ENCODE peak calls at places on chromosome 15, in ten cellular contexts. V, Z, T, M, Q, K, G, X, A and J are unnamed samples.

GRCh38 chr15:86615411-86615810 is 535.7 kb downstream of the AGBL1 start:
- DNase-seq in T (no peak), X (no peak), G (no peak), M (no peak), A (no peak), Q (no peak), Z (no peak), K (no peak), V (no peak), J (no peak)

GRCh38 chr15:59492389-59493377 is 54.7 kb downstream of the FAM81A start:
- DNase-seq in Q (peak), Z (no peak), T (peak), V (peak), A (peak), K (no peak), M (peak), G (peak), X (peak), J (peak)

GRCh38 chr15:73051402-73051810 is 857 bp upstream of the NEO1 start:
- DNase-seq in G (peak), A (no peak), Q (no peak), V (no peak), T (no peak), K (no peak), Z (peak), M (peak), X (peak), J (no peak)

GRCh38 chr15:57048930-57049550 is 130.6 kb downstream of the TCF12 start:
- DNase-seq in V (no peak), Q (no peak), M (no peak), X (no peak), T (no peak), A (no peak), K (no peak), G (no peak), Z (no peak), J (no peak)

GRCh38 chr15:87394676-87395075 is 861.9 kb downstream of the NTRK3 start:
- DNase-seq in G (no peak), Z (no peak), V (no peak), K (no peak), X (no peak), Q (no peak), T (no peak), A (no peak), M (peak), J (no peak)

GRCh38 chr15:92184142-92184541 is 209.5 kb upstream of the ST8SIA2 start:
- DNase-seq in Z (no peak), X (no peak), M (no peak), V (no peak), A (no peak), Q (no peak), K (no peak), T (no peak), G (no peak), J (no peak)

GRCh38 chr15:59741274-59741906 is 52.3 kb upstream of the BNIP2 start:
- DNase-seq in A (no peak), G (no peak), Q (no peak), K (no peak), T (no peak), M (peak), Z (no peak), V (peak), X (peak), J (peak)

GRCh38 chr15:94053626-94054025 is 177.7 kb upstream of the MCTP2 start:
- DNase-seq in G (no peak), Q (no peak), M (no peak), X (no peak), A (no peak), Z (no peak), K (no peak), T (no peak), V (no peak), J (no peak)

GRCh38 chr15:27850050-27850449 is 249.1 kb downstream of the OCA2 start:
- DNase-seq in Z (no peak), K (no peak), T (no peak), G (no peak), Q (no peak), M (no peak), X (no peak), V (no peak), A (no peak), J (no peak)

GRCh38 chr15:29631076-29632070 is 190.9 kb downstream of the TJP1 start:
- DNase-seq in K (no peak), M (no peak), X (no peak), Q (peak), T (no peak), A (no peak), G (no peak), Z (no peak), V (no peak), J (no peak)

GRCh38 chr15:27418729-27419128 is 447.7 kb downstream of the GABRG3 start:
- DNase-seq in Z (no peak), K (no peak), A (no peak), G (no peak), Q (no peak), X (peak), T (no peak), V (peak), M (no peak), J (peak)

DNA sequence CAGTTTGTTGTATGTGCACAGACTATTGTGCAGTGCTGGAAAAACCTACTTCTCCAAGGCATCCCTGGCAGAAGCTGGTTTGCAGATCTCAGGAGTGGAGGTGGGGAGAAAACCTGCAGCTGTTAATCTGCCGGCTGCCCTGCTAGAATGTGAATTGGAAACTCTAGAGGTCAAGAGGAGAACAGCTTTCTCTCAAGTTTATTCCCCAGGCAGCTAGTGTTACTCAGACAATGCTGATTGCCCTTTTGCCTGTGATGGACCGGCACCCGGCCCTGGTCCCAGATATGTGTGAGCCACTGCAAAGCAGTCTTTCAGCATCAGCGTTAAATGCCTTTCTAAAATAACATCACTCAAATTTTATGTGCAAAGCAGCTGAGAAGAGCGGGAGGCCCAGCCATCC is 129.7 kb upstream of the TPM1 start:
- DNase-seq in G (no peak), Z (no peak), V (peak), X (no peak), K (no peak), T (no peak), Q (no peak), A (no peak), M (no peak), J (no peak)
- TF ChIP-seq CTCF in G (peak), Z (no peak), V (peak), X (no peak), K (no peak), T (no peak), Q (no peak), A (no peak), M (no peak), J (peak)

GRCh38 chr15:33795076-33795475 is 173.2 kb upstream of the CHRM5 start:
- DNase-seq in Q (no peak), K (no peak), G (no peak), V (no peak), M (no peak), A (no peak), X (no peak), Z (no peak), T (no peak), J (no peak)
- TF ChIP-seq CTCF in Q (no peak), K (no peak), G (no peak), V (no peak), M (no peak), A (no peak), X (no peak), Z (no peak), T (no peak), J (no peak)

DNA sequence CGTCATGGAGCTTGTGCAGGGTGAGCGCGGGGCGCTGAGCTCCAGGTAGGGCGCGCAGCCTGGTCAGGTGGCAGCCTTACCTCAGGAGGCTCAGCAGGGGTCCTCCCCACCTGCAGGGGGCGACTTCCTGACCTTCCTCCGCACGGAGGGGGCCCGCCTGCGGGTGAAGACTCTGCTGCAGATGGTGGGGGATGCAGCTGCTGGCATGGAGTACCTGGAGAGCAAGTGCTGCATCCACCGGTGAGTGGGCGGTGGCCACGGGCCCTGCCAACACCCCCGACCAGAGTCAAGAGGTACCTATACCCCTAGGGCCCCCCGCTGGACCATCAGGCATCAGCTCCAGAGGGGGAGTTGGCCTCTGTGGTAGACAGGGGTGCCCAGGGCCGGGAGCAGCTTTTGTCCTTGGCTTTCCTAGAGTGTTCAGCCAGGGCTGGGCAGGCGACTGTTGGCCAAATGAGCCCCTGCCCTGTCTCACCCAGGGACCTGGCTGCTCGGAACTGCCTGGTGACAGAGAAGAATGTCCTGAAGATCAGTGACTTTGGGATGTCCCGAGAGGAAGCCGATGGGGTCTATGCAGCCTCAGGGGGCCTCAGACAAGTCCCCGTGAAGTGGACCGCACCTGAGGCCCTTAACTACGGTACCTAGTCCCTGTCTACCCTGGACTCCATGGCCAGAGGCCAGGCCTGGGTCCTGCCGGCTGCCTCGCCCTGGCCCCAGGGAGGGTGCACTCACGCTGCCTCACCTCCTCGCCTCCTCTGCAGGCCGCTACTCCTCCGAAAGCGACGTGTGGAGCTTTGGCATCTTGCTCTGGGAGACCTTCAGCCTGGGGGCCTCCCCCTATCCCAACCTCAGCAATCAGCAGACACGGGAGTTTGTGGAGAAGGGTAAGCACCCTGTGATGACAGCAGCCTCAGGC is 9.1 kb downstream of the FES start:
- DNase-seq in A (no peak), K (no peak), Q (no peak), G (no peak), X (no peak), Z (no peak), V (no peak), T (no peak), M (no peak), J (no peak)
- TF ChIP-seq CTCF in A (no peak), K (no peak), Q (no peak), G (no peak), X (no peak), Z (peak), V (peak), T (no peak), M (peak), J (no peak)

DNA sequence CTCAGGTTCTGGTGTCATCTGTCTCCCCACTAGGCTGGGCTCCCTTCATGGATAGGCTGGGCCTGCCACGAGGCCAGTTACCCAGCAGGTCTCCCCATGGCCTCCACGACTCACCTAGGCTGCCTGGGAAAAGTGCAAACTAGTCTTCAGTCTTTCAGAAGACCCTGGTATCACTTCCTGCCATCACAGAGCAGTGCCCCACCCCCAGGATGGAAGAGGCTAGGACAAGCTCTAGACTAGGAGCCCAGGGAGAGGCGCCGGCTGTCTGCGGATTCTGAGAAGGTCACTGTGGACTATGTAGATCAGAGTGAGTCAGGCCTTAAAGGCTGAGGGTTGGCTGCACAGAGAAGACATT is 63.7 kb downstream of the CORO2B start:
- DNase-seq in K (no peak), Z (no peak), V (peak), T (no peak), Q (no peak), M (no peak), G (no peak), A (no peak), X (no peak), J (no peak)
- TF ChIP-seq CTCF in K (no peak), Z (no peak), V (peak), T (no peak), Q (no peak), M (no peak), G (no peak), A (no peak), X (no peak), J (no peak)